ENCODE peak calls at places on chromosomes 13 and 19, in five cellular contexts. R is lower lobe of right lung, O is brain microvascular endothelial cell, W is fibroblast of lung, K is cardiac muscle cell. H is an unnamed sample.

GRCh38 chr19:43432866-43433673 is 18.4 kb downstream of the TEX101 start:
- DNase-seq in R (peak; percentile 60), O (peak; percentile 32), W (peak; percentile 51), K (peak; percentile 63), H (peak; percentile 60)

GRCh38 chr13:113445791-113446487 is 7.3 kb downstream of the ADPRHL1 start:
- DNase-seq in R (no peak), O (no peak), W (peak; percentile 30), K (no peak), H (peak; percentile 40)

GRCh38 chr13:96636310-96636709 is 358.0 kb downstream of the OXGR1 start:
- DNase-seq in R (no peak), O (peak; percentile 57), W (no peak), K (peak; percentile 1), H (peak; percentile 27)

GRCh38 chr13:33355470-33355869 is 69.9 kb upstream of the STARD13 start:
- DNase-seq in R (no peak), O (no peak), W (peak; percentile 89), K (peak; percentile 85), H (no peak)

GRCh38 chr19:42273407-42274064 is 4.5 kb downstream of the CIC start:
- DNase-seq in R (peak; percentile 40), O (no peak), W (no peak), K (no peak), H (no peak)

GRCh38 chr13:87889241-87889640 is 218.1 kb downstream of the SLITRK5 start:
- DNase-seq in R (no peak), O (no peak), W (no peak), K (no peak), H (no peak)

GRCh38 chr19:50998686-50999085 is 2.7 kb downstream of the KLK8 start:
- DNase-seq in R (no peak), O (no peak), W (no peak), K (no peak), H (no peak)

GRCh38 chr13:83162493-83162892 is 719.8 kb downstream of the SLITRK1 start:
- DNase-seq in R (no peak), O (no peak), W (peak; percentile 17), K (peak; percentile 32), H (no peak)

GRCh38 chr13:61414686-61415664 is 674 bp downstream of the PCDH20 start:
- DNase-seq in R (peak; percentile 76), O (no peak), W (peak; percentile 47), K (peak; percentile 17), H (peak; percentile 82)

GRCh38 chr19:32615569-32615968 is 34.6 kb downstream of the PDCD5 start:
- DNase-seq in R (peak; percentile 7), O (no peak), W (no peak), K (no peak), H (no peak)

GRCh38 chr13:51825165-51825592 is 19.8 kb downstream of the TMEM272 start:
- DNase-seq in R (no peak), O (no peak), W (no peak), K (peak; percentile 92), H (no peak)

GRCh38 chr13:79403113-79403512 is 2.9 kb downstream of the RBM26 start:
- DNase-seq in R (no peak), O (no peak), W (no peak), K (no peak), H (no peak)

GRCh38 chr13:84641491-84641890 is 759.2 kb upstream of the SLITRK1 start:
- DNase-seq in R (no peak), O (peak; percentile 21), W (peak; percentile 12), K (no peak), H (no peak)

GRCh38 chr19:815079-815774 is 6.5 kb downstream of the PLPPR3 start:
- DNase-seq in R (no peak), O (no peak), W (no peak), K (no peak), H (no peak)

GRCh38 chr13:82701021-82701420 is 1181.3 kb downstream of the SLITRK1 start:
- DNase-seq in R (no peak), O (no peak), W (no peak), K (no peak), H (no peak)

GRCh38 chr19:55478364-55478763 is 1.9 kb downstream of the ZNF628 start:
- DNase-seq in R (no peak), O (no peak), W (no peak), K (no peak), H (no peak)

GRCh38 chr19:53865523-53865917 is 2.2 kb upstream of the MYADM start:
- DNase-seq in R (no peak), O (no peak), W (no peak), K (no peak), H (no peak)

GRCh38 chr19:8079988-8080387 is 27.4 kb downstream of the CCL25 start:
- DNase-seq in R (no peak), O (no peak), W (no peak), K (no peak), H (no peak)

GRCh38 chr13:101751488-101751887 is 299.0 kb downstream of the ITGBL1 start:
- DNase-seq in R (no peak), O (peak; percentile 61), W (peak; percentile 98), K (peak; percentile 74), H (no peak)

GRCh38 chr13:42720116-42720857 is 61.1 kb upstream of the FAM216B start:
- DNase-seq in R (no peak), O (peak; percentile 98), W (peak; percentile 100), K (peak; percentile 99), H (no peak)

GRCh38 chr13:29922281-29922821 is 71.9 kb upstream of the UBL3 start:
- DNase-seq in R (no peak), O (no peak), W (peak; percentile 30), K (peak; percentile 25), H (no peak)

DNA sequence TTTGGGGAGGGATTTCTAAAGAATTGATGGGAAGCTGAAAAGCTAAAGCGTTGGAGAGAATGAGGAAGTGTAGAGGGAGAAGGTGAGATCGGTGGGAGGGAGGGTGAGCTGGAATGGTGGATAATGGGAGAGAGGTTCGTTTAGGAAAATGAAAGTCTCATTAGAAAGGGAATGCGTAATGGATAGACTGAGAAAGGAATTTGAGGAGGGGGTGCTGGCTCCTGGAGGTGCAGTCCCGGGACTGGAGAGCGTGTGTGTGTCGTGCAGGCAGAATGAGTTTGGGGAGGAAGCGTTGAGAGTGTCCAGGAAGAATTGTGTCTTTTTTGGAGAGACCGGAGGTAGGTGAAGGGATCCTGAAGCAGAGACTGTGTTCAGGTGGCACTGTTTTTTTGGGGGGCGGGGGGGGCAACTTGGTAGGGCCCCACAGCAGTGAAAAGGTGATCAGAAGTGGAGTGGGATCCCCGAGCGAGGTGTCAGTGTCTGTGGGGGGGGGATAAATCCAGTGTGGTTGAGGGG is 1.4 kb downstream of the ACTN4 start:
- DNase-seq in R (no peak), O (no peak), W (no peak), K (no peak), H (no peak)
- H3K27ac ChIP-seq in R (peak overlapping the region; percentile 88), O (peak overlapping the region; percentile 22), W (peak overlapping the region; percentile 88), K (peak overlapping the region; percentile 96), H (peak overlapping the region; percentile 94)

GRCh38 chr13:20175907-20176652 is 15.2 kb upstream of the GJA3 start:
- DNase-seq in R (no peak), O (no peak), W (no peak), K (no peak), H (no peak)
- H3K27ac ChIP-seq in R (no peak overlapping the region), O (no peak overlapping the region), W (no peak overlapping the region), K (no peak overlapping the region), H (no peak overlapping the region)

DNA sequence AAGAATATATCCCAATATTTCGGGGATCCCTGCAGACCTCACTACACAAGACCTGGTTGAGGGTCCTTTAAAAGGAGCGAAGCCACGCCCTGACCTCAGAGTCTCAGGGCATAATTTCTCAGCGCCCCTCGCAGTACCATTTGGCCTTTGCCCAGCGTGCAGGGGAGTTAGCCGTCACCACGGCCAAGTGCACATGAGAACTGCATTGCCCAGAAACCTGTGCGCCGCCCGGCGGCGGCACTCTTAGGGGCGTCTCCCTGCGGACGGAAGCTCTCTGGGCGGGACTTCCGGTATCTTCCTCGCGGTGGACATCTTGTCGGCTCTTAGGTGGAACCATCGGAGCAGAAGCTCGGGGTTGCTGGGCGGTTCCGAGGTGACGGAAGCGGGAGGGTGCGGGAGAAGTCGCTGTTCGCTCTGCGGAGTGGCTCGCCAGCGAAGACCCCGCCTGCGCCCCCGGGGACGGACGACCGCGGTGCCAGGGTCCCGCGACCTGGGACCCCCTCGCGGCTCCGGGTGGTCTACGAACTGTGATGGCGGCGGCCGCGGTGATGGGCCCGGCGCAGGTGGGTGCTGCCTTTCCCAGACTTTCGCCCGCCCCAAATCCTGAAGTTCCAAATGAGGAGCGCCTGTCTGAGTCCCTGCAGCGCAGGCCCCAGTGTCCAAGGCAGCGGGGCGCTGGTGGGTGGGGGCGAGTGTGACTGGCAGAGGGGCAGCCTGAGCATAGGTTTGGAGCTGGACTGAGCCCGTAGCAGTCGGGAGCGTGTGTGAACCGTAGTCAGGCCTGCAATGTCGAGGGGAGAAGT is at the start of gene ZNF134:
- DNase-seq in R (peak; percentile 96), O (peak; percentile 82), W (peak; percentile 89), K (peak; percentile 92), H (peak; percentile 92)
- H3K27ac ChIP-seq in R (peak within 1 kb of the TSS; percentile 82), O (peak within 1 kb of the TSS; percentile 39), W (peak within 1 kb of the TSS; percentile 63), K (peak within 1 kb of the TSS; percentile 81), H (no peak within 1 kb of the TSS)

DNA sequence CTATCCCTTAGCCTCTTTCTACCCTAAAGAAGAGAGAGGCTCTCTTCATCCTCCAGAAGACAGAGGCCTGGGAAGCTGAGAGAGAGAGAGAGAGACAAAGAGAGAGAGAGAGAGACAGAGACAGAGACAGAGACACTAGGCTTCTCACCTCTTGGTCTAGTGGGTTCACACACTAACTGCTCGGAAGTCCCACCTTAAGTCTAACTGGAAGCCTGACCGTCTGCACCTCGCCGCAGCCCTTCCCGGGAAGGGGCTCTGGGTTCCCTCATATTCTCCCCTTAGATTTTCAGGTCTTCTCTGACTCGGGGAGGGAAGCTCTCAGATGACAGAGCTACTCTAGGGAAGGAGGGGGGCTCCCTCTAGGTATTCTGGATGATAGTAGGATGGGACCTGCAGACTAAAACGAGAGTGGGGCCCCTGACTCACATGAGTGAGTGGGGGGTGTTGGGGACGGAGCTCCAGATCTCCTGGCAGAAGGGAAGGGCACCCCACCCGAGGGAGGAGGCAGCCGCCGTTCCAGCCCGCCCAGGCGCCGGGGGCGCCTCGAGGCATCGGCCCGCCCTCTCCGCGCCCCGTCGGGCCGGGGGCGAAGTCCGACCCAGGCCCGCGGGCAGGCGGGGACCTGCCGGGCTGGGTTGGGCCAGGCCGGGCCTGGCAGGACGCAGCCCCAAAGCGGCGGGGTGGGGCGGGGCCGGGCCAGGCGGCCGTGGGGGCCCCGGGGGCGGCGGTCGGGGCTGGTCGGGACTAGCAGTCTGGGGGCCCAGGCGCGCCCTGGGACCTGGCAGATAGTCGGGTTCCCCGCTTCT is 2.0 kb upstream of the JUNB start:
- DNase-seq in R (no peak), O (no peak), W (no peak), K (no peak), H (no peak)
- H3K27ac ChIP-seq in R (peak overlapping the region; percentile 99), O (peak overlapping the region; percentile 89), W (peak overlapping the region; percentile 97), K (peak overlapping the region; percentile 83), H (peak overlapping the region; percentile 99)